ENCODE peak calls at places on chromosomes 1 and 21, in ten cellular contexts. One of them, this sample, is unnamed.
A peak's percentile ranks its signal among the peaks of the same experiment; 100 is the strongest.

GRCh38 chr1:174258148-174258550 is 98.8 kb downstream of the RABGAP1L start:
- DNase-seq in erythroblast: peak; percentile 67
- DNase-seq in activated naive CD4-positive, alpha-beta T cell treated with Interleukin-2 at 50 U/mL for 16 hours: peak; percentile 32
- DNase-seq in GM13977: peak; percentile 25
- DNase-seq in activated CD4-positive, alpha-beta T cell treated with anti-CD3 and anti-CD28 coated beads, Interleukin-2, amount 10 ng/mL, durations not matched to agents 7 days and 5 days: peak; percentile 65
- DNase-seq in tibial artery: no peak
- DNase-seq in nephron progenitor cell: peak; percentile 55
- DNase-seq in stimulated activated effector memory CD8-positive, alpha-beta T cell treated with anti-CD3 and anti-CD28 coated beads, Interleukin-12 subunit alpha, Interleukin-12 subunit beta, amount 100 ng/mL, for 72 hours: peak; percentile 61
- DNase-seq in stimulated activated naive CD8-positive, alpha-beta T cell treated with anti-CD3 and anti-CD28 coated beads, Interleukin-15, amount 100 ng/mL, for 72 hours: peak; percentile 20
- DNase-seq in Kasumi-1: peak; percentile 74
- DNase-seq in this sample: peak; percentile 17

GRCh38 chr1:167500283-167500860 is 18.0 kb downstream of the CD247 start:
- DNase-seq in Kasumi-1: no peak
- DNase-seq in activated naive CD4-positive, alpha-beta T cell treated with Interleukin-2 at 50 U/mL for 16 hours: no peak
- DNase-seq in nephron progenitor cell: no peak
- DNase-seq in stimulated activated naive CD8-positive, alpha-beta T cell treated with anti-CD3 and anti-CD28 coated beads, Interleukin-15, amount 100 ng/mL, for 72 hours: no peak
- DNase-seq in GM13977: peak; percentile 52
- DNase-seq in erythroblast: no peak
- DNase-seq in activated CD4-positive, alpha-beta T cell treated with anti-CD3 and anti-CD28 coated beads, Interleukin-2, amount 10 ng/mL, durations not matched to agents 7 days and 5 days: no peak
- DNase-seq in stimulated activated effector memory CD8-positive, alpha-beta T cell treated with anti-CD3 and anti-CD28 coated beads, Interleukin-12 subunit alpha, Interleukin-12 subunit beta, amount 100 ng/mL, for 72 hours: peak; percentile 49
- DNase-seq in tibial artery: no peak
- DNase-seq in this sample: no peak

GRCh38 chr21:41894511-41894910 is 15.4 kb upstream of the PRDM15 start:
- DNase-seq in Kasumi-1: no peak
- DNase-seq in activated naive CD4-positive, alpha-beta T cell treated with Interleukin-2 at 50 U/mL for 16 hours: no peak
- DNase-seq in GM13977: no peak
- DNase-seq in activated CD4-positive, alpha-beta T cell treated with anti-CD3 and anti-CD28 coated beads, Interleukin-2, amount 10 ng/mL, durations not matched to agents 7 days and 5 days: no peak
- DNase-seq in stimulated activated effector memory CD8-positive, alpha-beta T cell treated with anti-CD3 and anti-CD28 coated beads, Interleukin-12 subunit alpha, Interleukin-12 subunit beta, amount 100 ng/mL, for 72 hours: no peak
- DNase-seq in nephron progenitor cell: no peak
- DNase-seq in tibial artery: no peak
- DNase-seq in stimulated activated naive CD8-positive, alpha-beta T cell treated with anti-CD3 and anti-CD28 coated beads, Interleukin-15, amount 100 ng/mL, for 72 hours: no peak
- DNase-seq in erythroblast: no peak
- DNase-seq in this sample: no peak

GRCh38 chr1:1517973-1518620 is 6.1 kb downstream of the ATAD3A start:
- DNase-seq in tibial artery: no peak
- DNase-seq in stimulated activated effector memory CD8-positive, alpha-beta T cell treated with anti-CD3 and anti-CD28 coated beads, Interleukin-12 subunit alpha, Interleukin-12 subunit beta, amount 100 ng/mL, for 72 hours: no peak
- DNase-seq in activated naive CD4-positive, alpha-beta T cell treated with Interleukin-2 at 50 U/mL for 16 hours: no peak
- DNase-seq in Kasumi-1: no peak
- DNase-seq in stimulated activated naive CD8-positive, alpha-beta T cell treated with anti-CD3 and anti-CD28 coated beads, Interleukin-15, amount 100 ng/mL, for 72 hours: no peak
- DNase-seq in activated CD4-positive, alpha-beta T cell treated with anti-CD3 and anti-CD28 coated beads, Interleukin-2, amount 10 ng/mL, durations not matched to agents 7 days and 5 days: no peak
- DNase-seq in erythroblast: no peak
- DNase-seq in GM13977: no peak
- DNase-seq in nephron progenitor cell: no peak
- DNase-seq in this sample: no peak

GRCh38 chr21:18716578-18717138 is 313.1 kb upstream of the TMPRSS15 start:
- DNase-seq in erythroblast: peak; percentile 1
- DNase-seq in activated CD4-positive, alpha-beta T cell treated with anti-CD3 and anti-CD28 coated beads, Interleukin-2, amount 10 ng/mL, durations not matched to agents 7 days and 5 days: no peak
- DNase-seq in GM13977: no peak
- DNase-seq in activated naive CD4-positive, alpha-beta T cell treated with Interleukin-2 at 50 U/mL for 16 hours: no peak
- DNase-seq in nephron progenitor cell: no peak
- DNase-seq in Kasumi-1: no peak
- DNase-seq in tibial artery: no peak
- DNase-seq in stimulated activated naive CD8-positive, alpha-beta T cell treated with anti-CD3 and anti-CD28 coated beads, Interleukin-15, amount 100 ng/mL, for 72 hours: no peak
- DNase-seq in stimulated activated effector memory CD8-positive, alpha-beta T cell treated with anti-CD3 and anti-CD28 coated beads, Interleukin-12 subunit alpha, Interleukin-12 subunit beta, amount 100 ng/mL, for 72 hours: no peak
- DNase-seq in this sample: no peak

GRCh38 chr1:70675737-70676156 is 264.7 kb downstream of the CTH start:
- DNase-seq in stimulated activated naive CD8-positive, alpha-beta T cell treated with anti-CD3 and anti-CD28 coated beads, Interleukin-15, amount 100 ng/mL, for 72 hours: peak; percentile 8
- DNase-seq in Kasumi-1: peak; percentile 6
- DNase-seq in activated naive CD4-positive, alpha-beta T cell treated with Interleukin-2 at 50 U/mL for 16 hours: no peak
- DNase-seq in tibial artery: no peak
- DNase-seq in GM13977: no peak
- DNase-seq in activated CD4-positive, alpha-beta T cell treated with anti-CD3 and anti-CD28 coated beads, Interleukin-2, amount 10 ng/mL, durations not matched to agents 7 days and 5 days: no peak
- DNase-seq in nephron progenitor cell: no peak
- DNase-seq in stimulated activated effector memory CD8-positive, alpha-beta T cell treated with anti-CD3 and anti-CD28 coated beads, Interleukin-12 subunit alpha, Interleukin-12 subunit beta, amount 100 ng/mL, for 72 hours: no peak
- DNase-seq in erythroblast: peak; percentile 66
- DNase-seq in this sample: peak; percentile 2

GRCh38 chr1:109498161-109498801 is 4.4 kb downstream of the CYB561D1 start:
- DNase-seq in erythroblast: peak; percentile 15
- DNase-seq in nephron progenitor cell: peak; percentile 75
- DNase-seq in Kasumi-1: peak; percentile 61
- DNase-seq in activated naive CD4-positive, alpha-beta T cell treated with Interleukin-2 at 50 U/mL for 16 hours: peak; percentile 16
- DNase-seq in stimulated activated effector memory CD8-positive, alpha-beta T cell treated with anti-CD3 and anti-CD28 coated beads, Interleukin-12 subunit alpha, Interleukin-12 subunit beta, amount 100 ng/mL, for 72 hours: no peak
- DNase-seq in tibial artery: no peak
- DNase-seq in stimulated activated naive CD8-positive, alpha-beta T cell treated with anti-CD3 and anti-CD28 coated beads, Interleukin-15, amount 100 ng/mL, for 72 hours: no peak
- DNase-seq in GM13977: no peak
- DNase-seq in activated CD4-positive, alpha-beta T cell treated with anti-CD3 and anti-CD28 coated beads, Interleukin-2, amount 10 ng/mL, durations not matched to agents 7 days and 5 days: peak; percentile 26
- DNase-seq in this sample: peak; percentile 40

GRCh38 chr1:29473167-29473855 is 237.0 kb downstream of the PTPRU start:
- DNase-seq in tibial artery: no peak
- DNase-seq in stimulated activated naive CD8-positive, alpha-beta T cell treated with anti-CD3 and anti-CD28 coated beads, Interleukin-15, amount 100 ng/mL, for 72 hours: no peak
- DNase-seq in GM13977: no peak
- DNase-seq in Kasumi-1: no peak
- DNase-seq in activated naive CD4-positive, alpha-beta T cell treated with Interleukin-2 at 50 U/mL for 16 hours: no peak
- DNase-seq in stimulated activated effector memory CD8-positive, alpha-beta T cell treated with anti-CD3 and anti-CD28 coated beads, Interleukin-12 subunit alpha, Interleukin-12 subunit beta, amount 100 ng/mL, for 72 hours: no peak
- DNase-seq in activated CD4-positive, alpha-beta T cell treated with anti-CD3 and anti-CD28 coated beads, Interleukin-2, amount 10 ng/mL, durations not matched to agents 7 days and 5 days: no peak
- DNase-seq in nephron progenitor cell: no peak
- DNase-seq in erythroblast: no peak
- DNase-seq in this sample: no peak

GRCh38 chr1:181603735-181604410 is 120.6 kb downstream of the CACNA1E start:
- DNase-seq in nephron progenitor cell: no peak
- DNase-seq in stimulated activated naive CD8-positive, alpha-beta T cell treated with anti-CD3 and anti-CD28 coated beads, Interleukin-15, amount 100 ng/mL, for 72 hours: no peak
- DNase-seq in erythroblast: no peak
- DNase-seq in activated naive CD4-positive, alpha-beta T cell treated with Interleukin-2 at 50 U/mL for 16 hours: no peak
- DNase-seq in tibial artery: no peak
- DNase-seq in Kasumi-1: no peak
- DNase-seq in GM13977: no peak
- DNase-seq in stimulated activated effector memory CD8-positive, alpha-beta T cell treated with anti-CD3 and anti-CD28 coated beads, Interleukin-12 subunit alpha, Interleukin-12 subunit beta, amount 100 ng/mL, for 72 hours: no peak
- DNase-seq in activated CD4-positive, alpha-beta T cell treated with anti-CD3 and anti-CD28 coated beads, Interleukin-2, amount 10 ng/mL, durations not matched to agents 7 days and 5 days: no peak
- DNase-seq in this sample: no peak